ENCODE peak calls at places on chromosomes 6 and 20, in six cellular contexts. S, F, J, E, Q and X are unnamed samples.
A peak's percentile ranks its signal among the peaks of the same experiment; 100 is the strongest.

GRCh38 chr6:11278207-11278559 is 45.7 kb upstream of the NEDD9 start:
- DNase-seq in E (no peak), F (no peak), S (no peak), J (no peak), Q (no peak), X (no peak)

GRCh38 chr6:15066433-15067337 is 179.2 kb upstream of the JARID2 start:
- DNase-seq in J (peak; percentile 86), F (no peak), Q (no peak), S (peak; percentile 70), E (no peak), X (no peak)

GRCh38 chr6:135310291-135310690 is 129.2 kb downstream of the MYB start:
- DNase-seq in J (no peak), E (no peak), F (no peak), S (no peak), Q (no peak), X (peak; percentile 8)

GRCh38 chr6:39079197-39079596 is 30.6 kb downstream of the GLP1R start:
- DNase-seq in J (no peak), F (no peak), E (no peak), Q (no peak), S (no peak), X (no peak)

GRCh38 chr6:41712651-41713103 is 22.7 kb downstream of the TFEB start:
- DNase-seq in Q (peak; percentile 74), E (no peak), J (no peak), S (no peak), F (no peak), X (no peak)

GRCh38 chr20:32773214-32773613 is 11.0 kb downstream of the DNMT3B start:
- DNase-seq in F (no peak), S (no peak), Q (no peak), E (no peak), J (no peak), X (no peak)

GRCh38 chr6:34145161-34146020 is 496 bp downstream of the GRM4 start:
- DNase-seq in Q (peak; percentile 11), E (no peak), J (peak; percentile 36), F (no peak), S (peak; percentile 47), X (peak; percentile 65)

GRCh38 chr6:49269190-49269589 is 193.9 kb downstream of the MMUT start:
- DNase-seq in E (no peak), J (no peak), F (no peak), Q (peak; percentile 3), S (peak; percentile 46), X (no peak)

GRCh38 chr20:23347791-23348190 is 2.8 kb upstream of the NXT1 start:
- DNase-seq in S (no peak), F (no peak), J (no peak), E (no peak), Q (no peak), X (no peak)

GRCh38 chr20:48975955-48976354 is 54.4 kb downstream of the ARFGEF2 start:
- DNase-seq in J (no peak), S (no peak), Q (no peak), F (no peak), E (no peak), X (no peak)

GRCh38 chr6:105844275-105844848 is 241.8 kb upstream of the PRDM1 start:
- DNase-seq in Q (no peak), J (no peak), E (no peak), S (no peak), F (no peak), X (no peak)

GRCh38 chr20:39632757-39633156 is 670.6 kb downstream of the DHX35 start:
- DNase-seq in J (no peak), S (no peak), E (no peak), Q (no peak), F (no peak), X (no peak)

GRCh38 chr6:12007915-12008286 is 4.2 kb upstream of the HIVEP1 start:
- DNase-seq in E (no peak), Q (peak; percentile 29), S (no peak), J (no peak), F (no peak), X (no peak)

GRCh38 chr6:110813813-110814487 is 1.3 kb downstream of the CDK19 start:
- DNase-seq in J (no peak), Q (peak; percentile 16), E (no peak), S (peak; percentile 24), F (no peak), X (peak; percentile 2)

GRCh38 chr6:157985378-157986155 is 3.9 kb downstream of the SYNJ2 start:
- DNase-seq in F (no peak), Q (no peak), E (no peak), S (peak; percentile 41), J (no peak), X (no peak)

GRCh38 chr6:121897337-121897760 is 461.9 kb downstream of the GJA1 start:
- DNase-seq in F (no peak), J (no peak), Q (peak; percentile 5), S (peak; percentile 23), E (no peak), X (no peak)

GRCh38 chr6:111210074-111210729 is 122.9 kb downstream of the SLC16A10 start:
- DNase-seq in F (no peak), J (peak; percentile 47), Q (peak; percentile 62), S (peak; percentile 66), E (peak; percentile 7), X (peak; percentile 60)

GRCh38 chr20:36969478-36970186 is 18.1 kb upstream of the SAMHD1 start:
- DNase-seq in Q (no peak), E (no peak), S (no peak), J (no peak), F (peak; percentile 3), X (no peak)

GRCh38 chr6:3610206-3610605 is 141.3 kb downstream of the PXDC1 start:
- DNase-seq in F (no peak), S (peak; percentile 65), E (no peak), Q (no peak), J (peak; percentile 16), X (no peak)

GRCh38 chr6:170178561-170179477 is 112.1 kb downstream of the DLL1 start:
- DNase-seq in F (no peak), J (no peak), Q (no peak), S (peak; percentile 55), E (no peak), X (no peak)

GRCh38 chr20:18705490-18705889 is 108.1 kb upstream of the SCP2D1 start:
- DNase-seq in J (peak; percentile 93), Q (peak; percentile 77), S (peak; percentile 97), E (no peak), F (no peak), X (no peak)

GRCh38 chr6:75281643-75282042 is 2.9 kb downstream of the TMEM30A start:
- DNase-seq in F (no peak), J (no peak), E (no peak), Q (no peak), S (no peak), X (no peak)

GRCh38 chr20:19777981-19778380 is 19.9 kb downstream of the RIN2 start:
- DNase-seq in S (no peak), F (no peak), J (no peak), E (no peak), Q (no peak), X (no peak)

GRCh38 chr20:40690836-40691565 is 2.0 kb upstream of the MAFB start:
- DNase-seq in F (no peak), J (no peak), S (no peak), E (no peak), Q (no peak), X (no peak)

GRCh38 chr6:140773276-140773675 is 1359.4 kb upstream of the GJE1 start:
- DNase-seq in E (no peak), Q (no peak), J (peak; percentile 19), S (no peak), F (no peak), X (no peak)

GRCh38 chr20:60446273-60447111 is 488.3 kb downstream of the CDH26 start:
- DNase-seq in S (no peak), J (no peak), Q (no peak), E (no peak), F (no peak), X (no peak)

GRCh38 chr6:61809004-61809595 is 476.9 kb downstream of the KHDRBS2 start:
- DNase-seq in S (no peak), Q (peak; percentile 36), F (no peak), E (no peak), J (peak; percentile 1), X (peak; percentile 74)

GRCh38 chr20:34525709-34526416 is 9.6 kb downstream of the DYNLRB1 start:
- DNase-seq in E (no peak), F (no peak), J (peak; percentile 98), Q (peak; percentile 93), S (peak; percentile 100), X (no peak)

GRCh38 chr20:19773471-19773870 is 15.4 kb downstream of the RIN2 start:
- DNase-seq in E (no peak), J (no peak), Q (no peak), F (no peak), S (no peak), X (no peak)

GRCh38 chr20:7859371-7859802 is 80.9 kb downstream of the HAO1 start:
- DNase-seq in S (peak; percentile 59), J (peak; percentile 58), E (no peak), Q (peak; percentile 37), F (no peak), X (peak; percentile 41)

GRCh38 chr20:39986231-39986904 is 702.7 kb downstream of the MAFB start:
- DNase-seq in E (no peak), F (no peak), J (peak; percentile 58), S (peak; percentile 55), Q (no peak), X (no peak)

GRCh38 chr6:154937306-154938244 is 57.5 kb upstream of the TIAM2 start:
- DNase-seq in F (no peak), E (no peak), J (no peak), S (no peak), Q (no peak), X (no peak)

GRCh38 chr20:11229772-11230171 is 556.0 kb upstream of the JAG1 start:
- DNase-seq in E (peak; percentile 12), J (peak; percentile 99), F (no peak), S (peak; percentile 97), Q (peak; percentile 79), X (no peak)

GRCh38 chr20:36847009-36847709 is 28.8 kb upstream of the TLDC2 start:
- DNase-seq in S (peak; percentile 89), Q (no peak), E (no peak), J (peak; percentile 83), F (no peak), X (peak; percentile 77)

GRCh38 chr6:143940011-143940597 is 68.0 kb downstream of the PLAGL1 start:
- DNase-seq in S (peak; percentile 45), J (peak; percentile 45), E (peak; percentile 19), Q (peak; percentile 64), F (no peak), X (peak; percentile 73)

GRCh38 chr6:160973311-160973710 is 18.3 kb upstream of the MAP3K4 start:
- DNase-seq in S (peak; percentile 13), E (no peak), J (peak; percentile 78), F (no peak), Q (no peak), X (no peak)

GRCh38 chr20:34703573-34704176 is 469 bp upstream of the TP53INP2 start:
- DNase-seq in F (no peak), J (peak; percentile 21), S (peak; percentile 32), Q (no peak), E (no peak), X (no peak)

GRCh38 chr6:10518461-10519216 is 2.5 kb upstream of the GCNT2 start:
- DNase-seq in E (peak; percentile 55), J (peak; percentile 57), F (no peak), Q (peak; percentile 13), S (peak; percentile 64), X (no peak)

GRCh38 chr6:6823568-6824224 is 235.2 kb downstream of the LY86 start:
- DNase-seq in J (no peak), E (no peak), S (no peak), F (no peak), Q (no peak), X (no peak)